ENCODE peak calls at places on chromosomes 12 and 14, in eight cellular contexts. P is left ventricle myocardium inferior, I is MM.1S, N is prostate gland, X is tibial artery, A is Karpas-422, W is body of pancreas, E is SK-N-SH. F is an unnamed sample. For H3K36me3 and H3K9me3, the result is how much of the 10 kb centered on the place peaks cover.

GRCh38 chr12:32223941-32224340 is 117.3 kb downstream of the BICD1 start:
- DNase-seq in P (no peak), X (no peak), W (no peak), N (no peak), I (no peak), A (no peak), E (no peak), F (no peak)

GRCh38 chr14:39246618-39247017 is 12.9 kb downstream of the MIA2 start:
- DNase-seq in I (no peak), X (no peak), N (no peak), P (no peak), E (no peak), A (no peak), W (no peak), F (no peak)

GRCh38 chr14:77439861-77440260 is 16.5 kb upstream of the NOXRED1 start:
- DNase-seq in I (no peak), A (no peak), E (no peak), P (no peak), W (no peak), X (no peak), N (no peak), F (no peak)

GRCh38 chr14:30521899-30522736 is 36.8 kb upstream of the G2E3 start:
- DNase-seq in N (no peak), X (no peak), W (no peak), P (no peak), E (peak), I (peak), A (peak), F (no peak)

GRCh38 chr12:74689071-74689655 is 151.5 kb downstream of the ATXN7L3B start:
- DNase-seq in A (peak), E (peak), I (peak), N (no peak), X (no peak), W (no peak), P (no peak), F (no peak)

GRCh38 chr12:66688836-66689439 is 10.1 kb upstream of the GRIP1 start:
- DNase-seq in A (peak), I (peak), P (no peak), X (no peak), W (peak), E (peak), N (peak), F (no peak)

GRCh38 chr12:122227341-122227740 is 1.5 kb upstream of the DIABLO start:
- DNase-seq in A (no peak), W (no peak), N (no peak), P (no peak), X (no peak), E (peak), I (no peak), F (no peak)

GRCh38 chr12:42779186-42779859 is 189.8 kb upstream of the PRICKLE1 start:
- DNase-seq in A (no peak), I (no peak), E (no peak), W (no peak), N (peak), X (no peak), P (no peak), F (no peak)

GRCh38 chr14:74942164-74942563 is 13.2 kb downstream of the PGF start:
- DNase-seq in N (no peak), X (no peak), E (no peak), W (no peak), I (no peak), A (peak), P (no peak), F (no peak)

GRCh38 chr12:29153231-29153630 is 4.2 kb downstream of the FAR2 start:
- DNase-seq in N (no peak), A (no peak), P (no peak), X (no peak), W (no peak), E (no peak), I (peak), F (no peak)

GRCh38 chr14:95362180-95362494 is 42.4 kb upstream of the CLMN start:
- DNase-seq in A (no peak), N (no peak), W (no peak), I (no peak), E (no peak), P (no peak), X (no peak), F (no peak)

GRCh38 chr12:129607293-129607692 is 296.5 kb downstream of the TMEM132D start:
- DNase-seq in A (no peak), W (no peak), E (no peak), X (no peak), N (no peak), I (no peak), P (no peak), F (no peak)

GRCh38 chr14:103257211-103257962 is 76.7 kb upstream of the EIF5 start:
- DNase-seq in P (no peak), N (no peak), W (no peak), X (no peak), E (no peak), A (no peak), I (no peak), F (no peak)

GRCh38 chr12:103431387-103431786 is 64.4 kb downstream of the C12orf42 start:
- DNase-seq in A (no peak), I (no peak), E (no peak), P (no peak), N (no peak), X (no peak), W (no peak), F (no peak)

GRCh38 chr12:95057431-95057830 is 16.0 kb downstream of the NR2C1 start:
- DNase-seq in E (no peak), X (no peak), I (no peak), A (no peak), W (no peak), N (no peak), P (no peak), F (no peak)
- H3K36me3 ChIP-seq in E (half or more), X (half or more), I (under half), A (half or more), W (under half), N (under half), P (half or more), F (under half)

GRCh38 chr12:94812345-94812744 is 162.0 kb upstream of the TMCC3 start:
- DNase-seq in A (no peak), I (no peak), X (no peak), E (no peak), N (no peak), W (no peak), P (no peak), F (no peak)
- H3K9me3 ChIP-seq in A (under half), I (under half), X (under half), E (under half), N (under half), W (under half), P (under half), F (under half)

DNA sequence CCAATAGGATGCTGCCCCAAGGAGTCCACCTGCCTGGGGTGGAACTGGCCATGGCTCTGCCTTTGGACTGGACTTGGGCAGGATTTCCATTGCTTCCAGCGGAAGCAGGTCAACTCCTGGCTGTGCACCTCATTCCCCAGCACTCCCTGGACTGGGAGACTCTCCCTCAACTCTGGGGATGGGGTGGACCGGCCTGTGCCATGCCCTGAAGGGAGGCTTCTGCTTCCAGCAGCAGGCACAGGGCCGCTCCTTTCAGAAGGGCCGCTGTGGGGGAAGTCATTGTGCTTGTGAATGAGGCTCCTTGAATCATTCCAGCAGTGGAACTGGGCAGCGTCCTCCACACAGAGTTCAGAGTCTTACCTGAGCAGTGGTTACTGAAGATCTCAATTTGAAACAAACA is 23.0 kb downstream of the TCHP start:
- DNase-seq in E (no peak), I (no peak), X (no peak), A (no peak), W (no peak), P (no peak), N (no peak), F (no peak)
- H3K36me3 ChIP-seq in E (under half), I (under half), X (under half), A (under half), W (under half), P (under half), N (under half), F (under half)

GRCh38 chr14:42510071-42510470 is 903.4 kb downstream of the LRFN5 start:
- DNase-seq in I (no peak), N (no peak), E (no peak), A (no peak), X (no peak), P (no peak), W (no peak), F (no peak)
- H3K9me3 ChIP-seq in I (under half), N (under half), E (under half), A (under half), X (under half), P (under half), W (under half), F (under half)

GRCh38 chr12:30805959-30806358 is 51.2 kb upstream of the CAPRIN2 start:
- DNase-seq in A (no peak), P (no peak), I (no peak), W (no peak), N (no peak), X (no peak), E (no peak), F (no peak)
- H3K36me3 ChIP-seq in A (under half), P (under half), I (under half), W (under half), N (under half), X (under half), E (under half), F (under half)

GRCh38 chr14:104717137-104717536 is 6.9 kb upstream of the ADSS1 start:
- DNase-seq in N (no peak), I (no peak), P (no peak), X (no peak), A (no peak), W (no peak), E (no peak), F (no peak)
- H3K9me3 ChIP-seq in N (under half), I (under half), P (under half), X (under half), A (under half), W (under half), E (under half), F (under half)

GRCh38 chr14:105465209-105466031 is 9.2 kb upstream of the CRIP2 start:
- DNase-seq in W (no peak), E (no peak), P (peak), N (no peak), A (no peak), I (no peak), X (no peak), F (no peak)

GRCh38 chr14:105461903-105462302 is 12.7 kb upstream of the CRIP2 start:
- DNase-seq in A (no peak), X (no peak), N (no peak), E (no peak), W (no peak), I (no peak), P (no peak), F (no peak)

GRCh38 chr14:105467249-105467941 is 7.2 kb upstream of the CRIP2 start:
- DNase-seq in X (no peak), W (no peak), I (no peak), A (no peak), E (no peak), P (no peak), N (peak), F (no peak)

GRCh38 chr14:105466491-105467248 is 8.0 kb upstream of the CRIP2 start:
- DNase-seq in I (no peak), X (no peak), W (no peak), P (peak), A (no peak), N (no peak), E (no peak), F (no peak)

DNA sequence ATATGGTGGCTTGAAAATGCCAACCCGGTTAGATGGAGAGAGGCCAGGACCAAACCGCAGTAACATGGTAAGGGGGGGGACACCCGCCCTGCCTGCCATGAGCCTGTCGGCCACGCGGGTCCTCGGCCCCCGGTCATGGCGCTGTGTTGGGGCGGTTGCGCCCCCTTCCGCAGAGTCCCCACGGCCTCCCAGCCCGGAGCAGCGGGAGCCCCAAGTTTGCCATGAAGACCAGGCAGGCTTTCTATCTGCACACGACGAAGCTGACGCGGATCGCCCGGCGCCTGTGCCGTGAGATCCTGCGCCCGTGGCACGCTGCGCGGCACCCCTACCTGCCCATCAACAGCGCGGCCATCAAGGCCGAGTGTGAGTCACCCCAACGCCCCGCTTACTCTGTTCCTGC is 10.1 kb upstream of the CRIP2 start:
- DNase-seq in A (no peak), P (no peak), I (no peak), E (no peak), N (no peak), X (no peak), W (no peak), F (no peak)
- H3K36me3 ChIP-seq in A (under half), P (under half), I (under half), E (under half), N (under half), X (half or more), W (under half), F (under half)

DNA sequence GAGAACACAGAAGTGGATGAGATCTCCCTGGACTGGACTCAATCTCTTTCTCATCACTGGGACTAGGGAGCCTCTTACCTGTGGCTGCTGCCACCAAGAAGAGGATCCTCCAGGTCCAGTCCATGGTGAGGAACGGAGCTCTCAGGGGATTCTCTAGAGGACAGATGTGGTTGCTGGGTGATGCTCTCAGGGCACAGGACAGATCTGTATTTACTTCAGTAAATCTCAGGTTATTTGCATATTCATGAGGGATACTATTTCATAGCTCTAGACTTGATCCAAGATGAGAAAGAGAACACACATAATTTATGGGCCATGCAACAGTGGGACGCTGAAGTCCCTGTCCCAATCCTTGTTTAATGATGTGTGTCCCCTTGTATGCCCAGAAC is 460.5 kb downstream of the TMEM121 start:
- DNase-seq in W (no peak), A (no peak), N (no peak), X (no peak), I (no peak), P (no peak), E (no peak), F (no peak)
- H3K9me3 ChIP-seq in W (under half), A (under half), N (under half), X (under half), I (under half), P (under half), E (under half), F (under half)

GRCh38 chr14:34187645-34188044 is 236.8 kb upstream of the EGLN3 start:
- DNase-seq in E (no peak), W (no peak), X (no peak), P (no peak), I (no peak), A (no peak), N (no peak), F (no peak)
- H3K36me3 ChIP-seq in E (under half), W (under half), X (under half), P (under half), I (under half), A (under half), N (under half), F (under half)

DNA sequence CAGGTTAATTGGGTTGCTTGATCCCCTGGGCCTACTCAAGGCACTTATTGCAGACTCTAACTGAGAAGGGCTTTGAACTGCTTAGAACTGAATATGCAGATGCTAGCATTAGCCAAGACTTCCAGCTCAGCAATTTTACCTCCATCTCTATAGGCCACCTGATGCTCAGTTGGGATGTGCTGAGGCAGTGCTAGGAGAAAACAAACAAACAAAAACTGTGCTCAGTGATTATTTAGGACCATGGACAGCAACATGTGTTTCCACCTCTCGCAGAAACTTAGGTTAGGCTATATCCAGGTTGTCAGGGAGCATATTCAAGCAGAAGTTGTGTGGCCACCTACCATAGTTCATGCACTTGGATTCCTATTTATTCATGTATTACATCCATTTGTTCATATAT is 124.7 kb upstream of the WSCD2 start:
- DNase-seq in X (no peak), P (no peak), E (no peak), A (no peak), W (no peak), N (no peak), I (peak), F (no peak)
- H3K9me3 ChIP-seq in X (under half), P (under half), E (under half), A (under half), W (under half), N (under half), I (under half), F (under half)